ENCODE peak calls at places on chromosomes 6 and 20, in eight cellular contexts. U, S, Q, M, P, K, Z and H are unnamed samples.

GRCh38 chr6:108489699-108490098 is 71.0 kb upstream of the FOXO3 start:
- DNase-seq in U (no peak), S (no peak), Q (no peak), M (no peak), P (no peak), K (no peak), Z (no peak), H (no peak)

GRCh38 chr6:149500085-149500484 is 15.3 kb upstream of the ZC3H12D start:
- DNase-seq in U (no peak), S (no peak), Q (no peak), M (no peak), P (no peak), K (no peak), Z (no peak), H (no peak)

GRCh38 chr6:112372213-112372806 is 25.2 kb downstream of the RFPL4B start:
- DNase-seq in U (no peak), S (peak), Q (no peak), M (peak), P (no peak), K (no peak), Z (peak), H (no peak)

GRCh38 chr20:48019940-48020339 is 234.7 kb upstream of the SULF2 start:
- DNase-seq in U (no peak), S (no peak), Q (no peak), M (no peak), P (no peak), K (no peak), Z (peak), H (no peak)

GRCh38 chr6:155530219-155530834 is 74.7 kb upstream of the NOX3 start:
- DNase-seq in U (no peak), S (peak), Q (no peak), M (peak), P (peak), K (peak), Z (peak), H (peak)

GRCh38 chr6:113047148-113047547 is 700.0 kb downstream of the RFPL4B start:
- DNase-seq in U (peak), S (no peak), Q (no peak), M (peak), P (no peak), K (no peak), Z (no peak), H (no peak)

GRCh38 chr20:6836821-6837374 is 69.4 kb downstream of the BMP2 start:
- DNase-seq in U (no peak), S (no peak), Q (no peak), M (no peak), P (no peak), K (no peak), Z (no peak), H (no peak)

GRCh38 chr6:24996145-24996836 is 60.5 kb upstream of the RIPOR2 start:
- DNase-seq in U (no peak), S (no peak), Q (no peak), M (no peak), P (no peak), K (no peak), Z (no peak), H (no peak)

GRCh38 chr20:50762045-50762422 is 30.7 kb downstream of the PARD6B start:
- DNase-seq in U (no peak), S (no peak), Q (no peak), M (peak), P (no peak), K (no peak), Z (no peak), H (no peak)

GRCh38 chr6:44653761-44654218 is 266.3 kb downstream of the CDC5L start:
- DNase-seq in U (no peak), S (no peak), Q (no peak), M (no peak), P (no peak), K (no peak), Z (peak), H (no peak)

GRCh38 chr20:16475225-16475624 is 98.0 kb downstream of the KIF16B start:
- DNase-seq in U (peak), S (peak), Q (no peak), M (no peak), P (no peak), K (no peak), Z (no peak), H (peak)

GRCh38 chr6:130466052-130466743 is 100.4 kb downstream of the TMEM200A start:
- DNase-seq in U (no peak), S (no peak), Q (no peak), M (peak), P (no peak), K (no peak), Z (no peak), H (no peak)

GRCh38 chr20:3173582-3174441 is 463 bp upstream of the LZTS3 start:
- DNase-seq in U (peak), S (peak), Q (peak), M (peak), P (peak), K (peak), Z (peak), H (peak)